ENCODE peak calls at places on chromosome 19, in six cellular contexts. O is left ventricle myocardium inferior, E is fibroblast of lung, M is brain microvascular endothelial cell, P is fibroblast of pulmonary artery, C is gastrocnemius medialis. I is an unnamed sample.

GRCh38 chr19:17830567-17831418 is 9.5 kb upstream of the INSL3 start:
- DNase-seq in E (peak), O (no peak), C (no peak), P (peak), M (peak), I (peak)

GRCh38 chr19:46251415-46251814 is 21.9 kb downstream of the IGFL1 start:
- DNase-seq in C (no peak), E (no peak), P (no peak), M (no peak), O (no peak), I (no peak)

GRCh38 chr19:8506402-8506957 is 4.0 kb upstream of the PRAM1 start:
- DNase-seq in E (no peak), C (no peak), O (no peak), P (no peak), M (no peak), I (no peak)

GRCh38 chr19:46753420-46754155 is 7.3 kb upstream of the STRN4 start:
- DNase-seq in P (no peak), E (no peak), C (no peak), M (no peak), O (peak), I (peak)

GRCh38 chr19:14814982-14815381 is 20.0 kb downstream of the OR7A5 start:
- DNase-seq in P (no peak), O (no peak), M (no peak), E (no peak), C (no peak), I (no peak)

GRCh38 chr19:44566984-44567383 is 37.5 kb upstream of the CEACAM20 start:
- DNase-seq in O (no peak), M (no peak), E (no peak), C (no peak), P (no peak), I (peak)

GRCh38 chr19:36686365-36687213 is 823 bp upstream of the ZNF567 start:
- DNase-seq in P (peak), M (peak), E (no peak), C (no peak), O (no peak), I (peak)

GRCh38 chr19:1970806-1971502 is 30.0 kb downstream of the CSNK1G2 start:
- DNase-seq in O (no peak), E (no peak), P (no peak), M (no peak), C (no peak), I (no peak)

GRCh38 chr19:43586346-43586745 is 9.6 kb downstream of the IRGQ start:
- DNase-seq in P (no peak), O (no peak), M (no peak), C (no peak), E (no peak), I (no peak)

GRCh38 chr19:38250821-38251563 is 5.2 kb downstream of the PPP1R14A start:
- DNase-seq in E (no peak), M (peak), P (peak), O (peak), C (peak), I (no peak)

GRCh38 chr19:39426170-39426569 is 9.6 kb downstream of the RPS16 start:
- DNase-seq in P (no peak), M (no peak), O (no peak), E (no peak), C (no peak), I (no peak)

GRCh38 chr19:3480383-3481091 is at the start of gene SMIM24:
- DNase-seq in E (no peak), P (no peak), C (no peak), O (no peak), M (no peak), I (no peak)
- TF ChIP-seq CTCF in E (no peak), P (no peak), C (no peak), O (no peak), M (no peak), I (no peak)

DNA sequence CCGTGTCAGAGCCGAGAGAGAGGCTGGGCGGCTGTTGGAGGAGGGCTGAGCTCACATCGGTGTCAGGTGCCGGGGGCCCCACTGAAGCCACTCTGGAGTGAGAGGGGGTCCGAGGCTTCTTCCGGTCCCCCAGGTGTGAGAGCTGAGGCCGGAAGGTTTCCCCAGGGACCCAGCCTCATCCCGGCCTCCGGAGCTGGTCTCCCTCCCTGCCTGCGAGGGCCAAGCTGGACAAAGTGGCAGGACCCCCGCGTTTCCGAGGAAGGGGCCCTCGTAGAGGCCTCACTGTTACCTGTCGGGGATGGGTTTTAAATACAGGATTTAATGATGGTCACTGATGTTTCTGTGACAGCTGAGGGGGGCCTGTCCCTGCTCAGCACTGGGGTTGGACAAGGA is 6.6 kb downstream of the HCN2 start:
- DNase-seq in C (no peak), M (no peak), E (no peak), O (no peak), P (no peak), I (no peak)
- H3K4me3 ChIP-seq in C (no peak), M (no peak), E (no peak), O (no peak), P (no peak), I (no peak)

DNA sequence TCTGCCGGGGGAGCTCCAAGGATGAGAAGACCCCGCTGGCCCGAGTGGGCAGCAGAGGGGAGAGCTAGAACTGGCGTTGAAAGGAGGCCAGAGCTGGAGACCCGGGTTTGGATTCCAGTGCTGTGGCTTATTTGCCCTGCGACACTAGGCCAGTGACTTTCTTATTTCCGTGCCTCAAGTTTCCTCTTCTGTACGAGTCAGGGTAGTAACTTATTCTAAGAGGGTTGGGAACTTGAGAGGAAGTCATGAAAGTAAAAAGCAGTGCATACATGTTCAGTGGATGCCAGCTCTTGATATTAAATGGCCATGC is 670 bp downstream of the FAM32A start:
- DNase-seq in E (peak), O (no peak), C (no peak), P (no peak), M (peak), I (no peak)
- TF ChIP-seq CTCF in E (peak), O (peak), C (peak), P (peak), M (peak), I (no peak)

GRCh38 chr19:12783849-12784393 is 7.4 kb upstream of the JUNB start:
- DNase-seq in O (peak), E (no peak), P (no peak), M (no peak), C (no peak), I (no peak)
- H3K4me3 ChIP-seq in O (peak), E (no peak), P (no peak), M (no peak), C (no peak), I (no peak)